ENCODE peak calls at places on chromosomes 4 and X, in six cellular contexts. One of them, this sample, is unnamed.

GRCh38 chr4:132955146-132955545 is 193.9 kb upstream of the PCDH10 start:
- DNase-seq in astrocyte of the cerebellum: no peak
- DNase-seq in AG09309: no peak
- DNase-seq in astrocyte of the spinal cord: no peak
- DNase-seq in fibroblast of pulmonary artery: no peak
- DNase-seq in AG10803: no peak
- DNase-seq in this sample: no peak

GRCh38 chrX:78548012-78548411 is 111.1 kb downstream of the RTL3 start:
- DNase-seq in astrocyte of the cerebellum: no peak
- DNase-seq in AG09309: no peak
- DNase-seq in astrocyte of the spinal cord: peak
- DNase-seq in fibroblast of pulmonary artery: peak
- DNase-seq in AG10803: no peak
- DNase-seq in this sample: no peak

GRCh38 chr4:140875751-140876389 is 119.7 kb upstream of the TBC1D9 start:
- DNase-seq in astrocyte of the cerebellum: no peak
- DNase-seq in AG09309: no peak
- DNase-seq in astrocyte of the spinal cord: no peak
- DNase-seq in fibroblast of pulmonary artery: no peak
- DNase-seq in AG10803: peak
- DNase-seq in this sample: no peak

GRCh38 chr4:34269593-34269992 is 1974.7 kb downstream of the ARAP2 start:
- DNase-seq in astrocyte of the cerebellum: no peak
- DNase-seq in AG09309: no peak
- DNase-seq in astrocyte of the spinal cord: no peak
- DNase-seq in fibroblast of pulmonary artery: no peak
- DNase-seq in AG10803: no peak
- DNase-seq in this sample: no peak

GRCh38 chrX:107700317-107700774 is 72.0 kb downstream of the PRPS1 start:
- DNase-seq in astrocyte of the cerebellum: no peak
- DNase-seq in AG09309: no peak
- DNase-seq in astrocyte of the spinal cord: peak
- DNase-seq in fibroblast of pulmonary artery: peak
- DNase-seq in AG10803: peak
- DNase-seq in this sample: no peak

GRCh38 chrX:13652256-13653021 is 502 bp upstream of the TCEANC start:
- DNase-seq in astrocyte of the cerebellum: peak
- DNase-seq in AG09309: peak
- DNase-seq in astrocyte of the spinal cord: peak
- DNase-seq in fibroblast of pulmonary artery: peak
- DNase-seq in AG10803: peak
- DNase-seq in this sample: no peak

GRCh38 chr4:6892190-6892908 is 17.3 kb upstream of the TBC1D14 start:
- DNase-seq in astrocyte of the cerebellum: no peak
- DNase-seq in AG09309: no peak
- DNase-seq in astrocyte of the spinal cord: peak
- DNase-seq in fibroblast of pulmonary artery: peak
- DNase-seq in AG10803: peak
- DNase-seq in this sample: no peak

GRCh38 chrX:111519215-111519614 is 7.8 kb downstream of the SERTM2 start:
- DNase-seq in astrocyte of the cerebellum: peak
- DNase-seq in AG09309: no peak
- DNase-seq in astrocyte of the spinal cord: peak
- DNase-seq in fibroblast of pulmonary artery: peak
- DNase-seq in AG10803: peak
- DNase-seq in this sample: no peak

GRCh38 chr4:65223601-65224000 is 446.7 kb downstream of the EPHA5 start:
- DNase-seq in astrocyte of the cerebellum: no peak
- DNase-seq in AG09309: no peak
- DNase-seq in astrocyte of the spinal cord: no peak
- DNase-seq in fibroblast of pulmonary artery: no peak
- DNase-seq in AG10803: no peak
- DNase-seq in this sample: no peak

GRCh38 chr4:139015948-139016451 is 419 bp downstream of the NOCT start:
- DNase-seq in astrocyte of the cerebellum: no peak
- DNase-seq in AG09309: no peak
- DNase-seq in astrocyte of the spinal cord: peak
- DNase-seq in fibroblast of pulmonary artery: no peak
- DNase-seq in AG10803: peak
- DNase-seq in this sample: no peak

GRCh38 chr4:155529197-155529596 is 137.5 kb upstream of the GUCY1A1 start:
- DNase-seq in astrocyte of the cerebellum: peak
- DNase-seq in AG09309: no peak
- DNase-seq in astrocyte of the spinal cord: no peak
- DNase-seq in fibroblast of pulmonary artery: peak
- DNase-seq in AG10803: peak
- DNase-seq in this sample: no peak

GRCh38 chr4:26088433-26088928 is 174.5 kb downstream of the SMIM20 start:
- DNase-seq in astrocyte of the cerebellum: no peak
- DNase-seq in AG09309: peak
- DNase-seq in astrocyte of the spinal cord: peak
- DNase-seq in fibroblast of pulmonary artery: peak
- DNase-seq in AG10803: peak
- DNase-seq in this sample: no peak

GRCh38 chrX:39445336-39445735 is 644.1 kb downstream of the MID1IP1 start:
- DNase-seq in astrocyte of the cerebellum: no peak
- DNase-seq in AG09309: no peak
- DNase-seq in astrocyte of the spinal cord: no peak
- DNase-seq in fibroblast of pulmonary artery: peak
- DNase-seq in AG10803: no peak
- DNase-seq in this sample: no peak
- TF ChIP-seq CTCF in astrocyte of the cerebellum: peak
- TF ChIP-seq CTCF in AG09309: peak
- TF ChIP-seq CTCF in astrocyte of the spinal cord: peak
- TF ChIP-seq CTCF in fibroblast of pulmonary artery: peak
- TF ChIP-seq CTCF in AG10803: no peak
- TF ChIP-seq CTCF in this sample: no peak

GRCh38 chr4:146637853-146638800 is 566 bp upstream of the POU4F2 start:
- DNase-seq in astrocyte of the cerebellum: no peak
- DNase-seq in AG09309: no peak
- DNase-seq in astrocyte of the spinal cord: no peak
- DNase-seq in fibroblast of pulmonary artery: no peak
- DNase-seq in AG10803: no peak
- DNase-seq in this sample: no peak

GRCh38 chr4:146638801-146639351 is at the start of gene POU4F2:
- DNase-seq in astrocyte of the cerebellum: no peak
- DNase-seq in AG09309: no peak
- DNase-seq in astrocyte of the spinal cord: peak
- DNase-seq in fibroblast of pulmonary artery: peak
- DNase-seq in AG10803: peak
- DNase-seq in this sample: no peak

GRCh38 chr4:146633471-146633800 is 5.3 kb upstream of the POU4F2 start:
- DNase-seq in astrocyte of the cerebellum: no peak
- DNase-seq in AG09309: no peak
- DNase-seq in astrocyte of the spinal cord: no peak
- DNase-seq in fibroblast of pulmonary artery: no peak
- DNase-seq in AG10803: no peak
- DNase-seq in this sample: no peak

GRCh38 chr4:146634825-146635224 is 3.9 kb upstream of the POU4F2 start:
- DNase-seq in astrocyte of the cerebellum: no peak
- DNase-seq in AG09309: no peak
- DNase-seq in astrocyte of the spinal cord: no peak
- DNase-seq in fibroblast of pulmonary artery: no peak
- DNase-seq in AG10803: no peak
- DNase-seq in this sample: no peak

GRCh38 chr4:146632770-146633470 is 5.8 kb upstream of the POU4F2 start:
- DNase-seq in astrocyte of the cerebellum: no peak
- DNase-seq in AG09309: no peak
- DNase-seq in astrocyte of the spinal cord: no peak
- DNase-seq in fibroblast of pulmonary artery: no peak
- DNase-seq in AG10803: no peak
- DNase-seq in this sample: no peak
- TF ChIP-seq CTCF in astrocyte of the cerebellum: no peak
- TF ChIP-seq CTCF in AG09309: no peak
- TF ChIP-seq CTCF in astrocyte of the spinal cord: no peak
- TF ChIP-seq CTCF in fibroblast of pulmonary artery: no peak
- TF ChIP-seq CTCF in AG10803: no peak
- TF ChIP-seq CTCF in this sample: no peak

GRCh38 chr4:70815370-70815769 is 24.3 kb downstream of the GRSF1 start:
- DNase-seq in astrocyte of the cerebellum: no peak
- DNase-seq in AG09309: no peak
- DNase-seq in astrocyte of the spinal cord: no peak
- DNase-seq in fibroblast of pulmonary artery: no peak
- DNase-seq in AG10803: peak
- DNase-seq in this sample: no peak

GRCh38 chr4:70818173-70818856 is 21.4 kb downstream of the GRSF1 start:
- DNase-seq in astrocyte of the cerebellum: no peak
- DNase-seq in AG09309: no peak
- DNase-seq in astrocyte of the spinal cord: no peak
- DNase-seq in fibroblast of pulmonary artery: no peak
- DNase-seq in AG10803: no peak
- DNase-seq in this sample: no peak

GRCh38 chr4:70816894-70817293 is 22.8 kb downstream of the GRSF1 start:
- DNase-seq in astrocyte of the cerebellum: no peak
- DNase-seq in AG09309: no peak
- DNase-seq in astrocyte of the spinal cord: no peak
- DNase-seq in fibroblast of pulmonary artery: no peak
- DNase-seq in AG10803: no peak
- DNase-seq in this sample: no peak

GRCh38 chr4:70818921-70819320 is 20.8 kb downstream of the GRSF1 start:
- DNase-seq in astrocyte of the cerebellum: no peak
- DNase-seq in AG09309: no peak
- DNase-seq in astrocyte of the spinal cord: no peak
- DNase-seq in fibroblast of pulmonary artery: no peak
- DNase-seq in AG10803: peak
- DNase-seq in this sample: no peak
- TF ChIP-seq CTCF in astrocyte of the cerebellum: no peak
- TF ChIP-seq CTCF in AG09309: no peak
- TF ChIP-seq CTCF in astrocyte of the spinal cord: no peak
- TF ChIP-seq CTCF in fibroblast of pulmonary artery: no peak
- TF ChIP-seq CTCF in AG10803: no peak
- TF ChIP-seq CTCF in this sample: no peak

GRCh38 chr4:94451669-94452475 is at the start of gene PDLIM5:
- DNase-seq in astrocyte of the cerebellum: peak
- DNase-seq in AG09309: peak
- DNase-seq in astrocyte of the spinal cord: peak
- DNase-seq in fibroblast of pulmonary artery: peak
- DNase-seq in AG10803: peak
- DNase-seq in this sample: peak
- TF ChIP-seq CTCF in astrocyte of the cerebellum: no peak
- TF ChIP-seq CTCF in AG09309: no peak
- TF ChIP-seq CTCF in astrocyte of the spinal cord: no peak
- TF ChIP-seq CTCF in fibroblast of pulmonary artery: no peak
- TF ChIP-seq CTCF in AG10803: no peak
- TF ChIP-seq CTCF in this sample: peak